ENCODE peak calls at places on chromosomes 16 and 17, in eight cellular contexts. P is adrenal gland; T is activated T-helper 9 cell treated with anti-CD3 and anti-CD28 coated beads, Interleukin-2, amount 50 U/mL, for 16 hours; N is M059J; J is HCT116; Z is activated naive CD4-positive, alpha-beta T cell; G is effector memory CD8-positive, alpha-beta T cell; H is NCI-H2081. F is an unnamed sample.

GRCh38 chr17:8375738-8376259 is 705 bp downstream of the KRABD2 start:
- DNase-seq in N (no peak), T (no peak), H (peak; percentile 17), J (no peak), Z (no peak), G (no peak), P (peak; percentile 73), F (no peak)

GRCh38 chr16:48971571-48972071 is 310.0 kb downstream of the CBLN1 start:
- DNase-seq in P (peak; percentile 55), Z (no peak), G (no peak), N (peak; percentile 86), J (peak; percentile 65), H (no peak), T (no peak), F (no peak)

GRCh38 chr17:6061290-6061689 is 8.9 kb upstream of the WSCD1 start:
- DNase-seq in P (peak; percentile 86), N (peak; percentile 47), G (no peak), H (no peak), Z (no peak), T (no peak), J (peak; percentile 16), F (no peak)

GRCh38 chr16:22008215-22009142 is 568 bp downstream of the MOSMO start:
- DNase-seq in G (no peak), P (peak; percentile 65), H (no peak), T (no peak), J (no peak), N (peak; percentile 32), Z (no peak), F (no peak)

GRCh38 chr17:81537343-81537855 is 9.2 kb downstream of the FSCN2 start:
- DNase-seq in N (no peak), G (no peak), P (no peak), Z (no peak), J (peak; percentile 49), T (no peak), H (peak; percentile 93), F (no peak)

GRCh38 chr17:57521606-57522435 is 223.3 kb downstream of the CCDC182 start:
- DNase-seq in N (no peak), J (no peak), G (no peak), P (no peak), Z (no peak), H (no peak), T (no peak), F (no peak)

GRCh38 chr16:88369447-88370008 is 13.2 kb upstream of the ZNF469 start:
- DNase-seq in H (no peak), Z (no peak), T (no peak), J (no peak), N (no peak), G (no peak), P (no peak), F (no peak)

GRCh38 chr17:68533887-68534700 is 21.9 kb downstream of the PRKAR1A start:
- DNase-seq in J (no peak), Z (no peak), N (no peak), G (no peak), T (no peak), H (peak; percentile 15), P (no peak), F (no peak)

GRCh38 chr17:75476274-75476673 is 19.8 kb downstream of the TMEM94 start:
- DNase-seq in N (no peak), J (no peak), G (no peak), Z (no peak), P (peak; percentile 78), T (no peak), H (no peak), F (no peak)

GRCh38 chr17:64706224-64707076 is 44.3 kb upstream of the SMURF2 start:
- DNase-seq in G (no peak), N (peak; percentile 83), P (no peak), H (no peak), Z (no peak), J (peak; percentile 66), T (no peak), F (no peak)

GRCh38 chr17:79988163-79988971 is 47.3 kb downstream of the TBC1D16 start:
- DNase-seq in P (peak; percentile 77), Z (no peak), J (peak; percentile 83), N (peak; percentile 77), T (no peak), G (no peak), H (peak; percentile 74), F (no peak)

GRCh38 chr16:28136751-28137434 is 73.4 kb upstream of the GSG1L start:
- DNase-seq in P (no peak), N (no peak), T (no peak), H (no peak), G (peak; percentile 40), J (no peak), Z (peak; percentile 5), F (no peak)

GRCh38 chr16:3950343-3951193 is 70.1 kb upstream of the CREBBP start:
- DNase-seq in H (no peak), Z (no peak), N (peak; percentile 96), G (no peak), P (peak; percentile 95), J (no peak), T (no peak), F (no peak)

GRCh38 chr16:13306153-13306552 is 404.8 kb downstream of the SHISA9 start:
- DNase-seq in G (no peak), J (no peak), T (no peak), N (no peak), H (no peak), P (no peak), Z (no peak), F (no peak)

GRCh38 chr16:30956601-30957455 is 726 bp upstream of the SETD1A start:
- DNase-seq in H (peak; percentile 44), Z (peak; percentile 73), G (peak; percentile 77), P (peak; percentile 93), T (peak; percentile 85), J (peak; percentile 72), N (peak; percentile 89), F (peak; percentile 61)

GRCh38 chr16:16071631-16072244 is 122.3 kb downstream of the ABCC1 start:
- DNase-seq in N (peak; percentile 52), T (no peak), H (no peak), Z (no peak), P (peak; percentile 86), G (no peak), J (no peak), F (no peak)

GRCh38 chr17:41863074-41863843 is 2.0 kb downstream of the KLHL11 start:
- DNase-seq in G (peak; percentile 13), T (no peak), H (peak; percentile 48), P (no peak), J (no peak), Z (no peak), N (no peak), F (no peak)

GRCh38 chr17:67218385-67218950 is 26.5 kb downstream of the HELZ start:
- DNase-seq in J (no peak), Z (no peak), N (peak; percentile 46), H (no peak), P (no peak), T (no peak), G (no peak), F (no peak)

GRCh38 chr17:4433515-4434031 is at the start of gene SPNS3:
- DNase-seq in Z (no peak), H (no peak), P (no peak), N (no peak), G (peak; percentile 23), T (peak; percentile 13), J (no peak), F (no peak)

GRCh38 chr16:4141604-4142003 is 25.4 kb upstream of the ADCY9 start:
- DNase-seq in H (no peak), G (no peak), J (no peak), P (no peak), N (no peak), Z (no peak), T (no peak), F (no peak)

GRCh38 chr16:1890024-1890700 is 18.2 kb upstream of the MEIOB start:
- DNase-seq in P (no peak), N (no peak), T (no peak), G (no peak), Z (no peak), H (no peak), J (no peak), F (no peak)

GRCh38 chr17:70716551-70716950 is 547.2 kb downstream of the KCNJ2 start:
- DNase-seq in T (no peak), G (no peak), P (no peak), Z (no peak), J (no peak), H (no peak), N (no peak), F (no peak)

GRCh38 chr17:82876602-82877391 is 37.0 kb upstream of the ZNF750 start:
- DNase-seq in N (no peak), G (no peak), T (no peak), J (peak; percentile 49), P (peak; percentile 92), Z (no peak), H (peak; percentile 42), F (no peak)